ENCODE peak calls at places on chromosomes 1 and 21, in six cellular contexts. M is mammary epithelial cell; J is posterior cingulate gyrus; E is activated CD8-positive, alpha-beta memory T cell treated with anti-CD3 and anti-CD28 coated beads for 4 hours; Q is activated CD4-positive, alpha-beta T cell treated with anti-CD3 and anti-CD28 coated beads for 36 hours; X is RPMI7951. F is an unnamed sample.

GRCh38 chr1:16083486-16083885 is 10.0 kb upstream of the FAM131C start:
- DNase-seq in X (no peak), Q (no peak), E (no peak), J (no peak), M (no peak), F (no peak)

GRCh38 chr1:67159233-67159632 is 7.0 kb upstream of the IL23R start:
- DNase-seq in X (peak; percentile 6), E (no peak), M (peak; percentile 79), J (no peak), Q (peak; percentile 68), F (no peak)

GRCh38 chr1:109630081-109630880 is 10.6 kb downstream of the AMPD2 start:
- DNase-seq in E (no peak), J (no peak), M (no peak), X (no peak), Q (peak; percentile 66), F (no peak)

GRCh38 chr1:230285351-230285750 is 140.8 kb downstream of the PGBD5 start:
- DNase-seq in J (no peak), M (no peak), Q (peak; percentile 2), E (no peak), X (no peak), F (no peak)

GRCh38 chr1:10211805-10212405 is 1.5 kb downstream of the KIF1B start:
- DNase-seq in X (peak; percentile 54), J (no peak), E (no peak), Q (peak; percentile 32), M (no peak), F (no peak)

GRCh38 chr1:8011923-8012858 is 13.9 kb downstream of the ERRFI1 start:
- DNase-seq in M (no peak), E (no peak), X (no peak), J (no peak), Q (no peak), F (no peak)

GRCh38 chr1:101112051-101112770 is 86.6 kb upstream of the DPH5 start:
- DNase-seq in X (no peak), Q (peak; percentile 73), E (peak; percentile 53), J (peak; percentile 5), M (no peak), F (no peak)

GRCh38 chr1:243642936-243643335 is 207.1 kb downstream of the AKT3 start:
- DNase-seq in X (no peak), J (no peak), E (no peak), Q (no peak), M (no peak), F (no peak)

GRCh38 chr21:34857874-34858273 is 189.1 kb downstream of the CLIC6 start:
- DNase-seq in Q (no peak), M (no peak), X (no peak), E (no peak), J (no peak), F (no peak)

F was measured in H1.